ENCODE peak calls at places on chromosomes 7 and 10, in eight cellular contexts. One of them, this sample, is unnamed.

GRCh38 chr10:11742009-11742778 is at the start of gene ECHDC3:
- DNase-seq in foreskin fibroblast: no peak
- DNase-seq in spleen: peak; percentile 95
- DNase-seq in endothelial cell of umbilical vein: peak; percentile 47
- DNase-seq in thoracic aorta: no peak
- DNase-seq in prostate gland: peak; percentile 39
- DNase-seq in fibroblast of the aortic adventitia: peak; percentile 29
- DNase-seq in CD4-positive, alpha-beta T cell: peak; percentile 11
- DNase-seq in this sample: peak; percentile 69

GRCh38 chr10:78386495-78386894 is 352.8 kb downstream of the RPS24 start:
- DNase-seq in thoracic aorta: no peak
- DNase-seq in foreskin fibroblast: no peak
- DNase-seq in prostate gland: no peak
- DNase-seq in fibroblast of the aortic adventitia: no peak
- DNase-seq in endothelial cell of umbilical vein: no peak
- DNase-seq in spleen: peak; percentile 36
- DNase-seq in CD4-positive, alpha-beta T cell: no peak
- DNase-seq in this sample: no peak

GRCh38 chr7:131843862-131844261 is 287.4 kb upstream of the PODXL start:
- DNase-seq in CD4-positive, alpha-beta T cell: no peak
- DNase-seq in prostate gland: peak; percentile 76
- DNase-seq in spleen: no peak
- DNase-seq in fibroblast of the aortic adventitia: peak; percentile 13
- DNase-seq in foreskin fibroblast: peak; percentile 6
- DNase-seq in endothelial cell of umbilical vein: no peak
- DNase-seq in thoracic aorta: no peak
- DNase-seq in this sample: no peak

GRCh38 chr7:69962077-69962855 is 364.0 kb downstream of the AUTS2 start:
- DNase-seq in spleen: no peak
- DNase-seq in fibroblast of the aortic adventitia: no peak
- DNase-seq in CD4-positive, alpha-beta T cell: no peak
- DNase-seq in prostate gland: peak; percentile 7
- DNase-seq in endothelial cell of umbilical vein: no peak
- DNase-seq in foreskin fibroblast: no peak
- DNase-seq in thoracic aorta: no peak
- DNase-seq in this sample: no peak

GRCh38 chr7:146655928-146656797 is 539.6 kb downstream of the CNTNAP2 start:
- DNase-seq in foreskin fibroblast: no peak
- DNase-seq in fibroblast of the aortic adventitia: no peak
- DNase-seq in prostate gland: no peak
- DNase-seq in CD4-positive, alpha-beta T cell: no peak
- DNase-seq in spleen: no peak
- DNase-seq in endothelial cell of umbilical vein: no peak
- DNase-seq in thoracic aorta: no peak
- DNase-seq in this sample: no peak

GRCh38 chr7:91250706-91251105 is 13.5 kb upstream of the FZD1 start:
- DNase-seq in foreskin fibroblast: no peak
- DNase-seq in fibroblast of the aortic adventitia: no peak
- DNase-seq in thoracic aorta: no peak
- DNase-seq in spleen: no peak
- DNase-seq in prostate gland: no peak
- DNase-seq in endothelial cell of umbilical vein: no peak
- DNase-seq in CD4-positive, alpha-beta T cell: no peak
- DNase-seq in this sample: no peak

GRCh38 chr7:21675255-21675654 is 132.4 kb downstream of the DNAH11 start:
- DNase-seq in prostate gland: no peak
- DNase-seq in fibroblast of the aortic adventitia: no peak
- DNase-seq in foreskin fibroblast: no peak
- DNase-seq in endothelial cell of umbilical vein: no peak
- DNase-seq in CD4-positive, alpha-beta T cell: no peak
- DNase-seq in spleen: no peak
- DNase-seq in thoracic aorta: no peak
- DNase-seq in this sample: no peak

GRCh38 chr7:137950967-137951366 is 50.9 kb downstream of the CREB3L2 start:
- DNase-seq in CD4-positive, alpha-beta T cell: no peak
- DNase-seq in thoracic aorta: no peak
- DNase-seq in spleen: no peak
- DNase-seq in foreskin fibroblast: no peak
- DNase-seq in prostate gland: no peak
- DNase-seq in endothelial cell of umbilical vein: no peak
- DNase-seq in fibroblast of the aortic adventitia: no peak
- DNase-seq in this sample: no peak

GRCh38 chr7:102228935-102229334 is 57.7 kb upstream of the SH2B2 start:
- DNase-seq in foreskin fibroblast: no peak
- DNase-seq in fibroblast of the aortic adventitia: no peak
- DNase-seq in spleen: no peak
- DNase-seq in thoracic aorta: no peak
- DNase-seq in endothelial cell of umbilical vein: no peak
- DNase-seq in prostate gland: no peak
- DNase-seq in CD4-positive, alpha-beta T cell: no peak
- DNase-seq in this sample: no peak

GRCh38 chr10:115963848-115964247 is 309.2 kb downstream of the GFRA1 start:
- DNase-seq in endothelial cell of umbilical vein: no peak
- DNase-seq in fibroblast of the aortic adventitia: peak; percentile 7
- DNase-seq in CD4-positive, alpha-beta T cell: no peak
- DNase-seq in foreskin fibroblast: no peak
- DNase-seq in thoracic aorta: no peak
- DNase-seq in prostate gland: no peak
- DNase-seq in spleen: no peak
- DNase-seq in this sample: no peak

GRCh38 chr7:82945480-82945879 is 217.2 kb downstream of the PCLO start:
- DNase-seq in spleen: no peak
- DNase-seq in prostate gland: no peak
- DNase-seq in CD4-positive, alpha-beta T cell: no peak
- DNase-seq in fibroblast of the aortic adventitia: no peak
- DNase-seq in thoracic aorta: no peak
- DNase-seq in endothelial cell of umbilical vein: no peak
- DNase-seq in foreskin fibroblast: no peak
- DNase-seq in this sample: no peak

GRCh38 chr7:38929460-38930171 is 20.6 kb upstream of the VPS41 start:
- DNase-seq in fibroblast of the aortic adventitia: no peak
- DNase-seq in foreskin fibroblast: no peak
- DNase-seq in spleen: no peak
- DNase-seq in endothelial cell of umbilical vein: peak; percentile 41
- DNase-seq in prostate gland: no peak
- DNase-seq in CD4-positive, alpha-beta T cell: no peak
- DNase-seq in thoracic aorta: no peak
- DNase-seq in this sample: no peak

GRCh38 chr7:102426268-102427031 is 6.9 kb upstream of the ORAI2 start:
- DNase-seq in fibroblast of the aortic adventitia: no peak
- DNase-seq in prostate gland: no peak
- DNase-seq in thoracic aorta: no peak
- DNase-seq in spleen: peak; percentile 94
- DNase-seq in endothelial cell of umbilical vein: no peak
- DNase-seq in CD4-positive, alpha-beta T cell: peak; percentile 55
- DNase-seq in foreskin fibroblast: no peak
- DNase-seq in this sample: peak; percentile 62

GRCh38 chr10:97991875-97992274 is 38.5 kb downstream of the CRTAC1 start:
- DNase-seq in endothelial cell of umbilical vein: peak; percentile 11
- DNase-seq in prostate gland: no peak
- DNase-seq in foreskin fibroblast: peak; percentile 4
- DNase-seq in CD4-positive, alpha-beta T cell: no peak
- DNase-seq in thoracic aorta: no peak
- DNase-seq in spleen: no peak
- DNase-seq in fibroblast of the aortic adventitia: peak; percentile 15
- DNase-seq in this sample: no peak

GRCh38 chr10:19719320-19719719 is 96.9 kb upstream of the PLXDC2 start:
- DNase-seq in endothelial cell of umbilical vein: no peak
- DNase-seq in fibroblast of the aortic adventitia: peak; percentile 71
- DNase-seq in CD4-positive, alpha-beta T cell: no peak
- DNase-seq in foreskin fibroblast: peak; percentile 63
- DNase-seq in thoracic aorta: no peak
- DNase-seq in prostate gland: no peak
- DNase-seq in spleen: no peak
- DNase-seq in this sample: no peak

GRCh38 chr10:97508342-97508741 is 9.6 kb downstream of the UBTD1 start:
- DNase-seq in CD4-positive, alpha-beta T cell: no peak
- DNase-seq in spleen: peak; percentile 1
- DNase-seq in thoracic aorta: no peak
- DNase-seq in fibroblast of the aortic adventitia: peak; percentile 70
- DNase-seq in foreskin fibroblast: peak; percentile 54
- DNase-seq in endothelial cell of umbilical vein: peak; percentile 78
- DNase-seq in prostate gland: no peak
- DNase-seq in this sample: no peak

GRCh38 chr7:34133983-34134782 is 228.8 kb downstream of the BMPER start:
- DNase-seq in CD4-positive, alpha-beta T cell: no peak
- DNase-seq in spleen: no peak
- DNase-seq in prostate gland: peak; percentile 85
- DNase-seq in foreskin fibroblast: peak; percentile 72
- DNase-seq in fibroblast of the aortic adventitia: peak; percentile 89
- DNase-seq in endothelial cell of umbilical vein: peak; percentile 67
- DNase-seq in thoracic aorta: no peak
- DNase-seq in this sample: no peak

GRCh38 chr10:133465191-133465949 is 11.6 kb downstream of the SCART1 start:
- DNase-seq in CD4-positive, alpha-beta T cell: no peak
- DNase-seq in spleen: no peak
- DNase-seq in endothelial cell of umbilical vein: no peak
- DNase-seq in foreskin fibroblast: no peak
- DNase-seq in thoracic aorta: no peak
- DNase-seq in fibroblast of the aortic adventitia: no peak
- DNase-seq in prostate gland: no peak
- DNase-seq in this sample: no peak

GRCh38 chr10:74117738-74118137 is 32.9 kb downstream of the AP3M1 start:
- DNase-seq in spleen: no peak
- DNase-seq in endothelial cell of umbilical vein: no peak
- DNase-seq in prostate gland: no peak
- DNase-seq in thoracic aorta: no peak
- DNase-seq in fibroblast of the aortic adventitia: no peak
- DNase-seq in CD4-positive, alpha-beta T cell: no peak
- DNase-seq in foreskin fibroblast: no peak
- DNase-seq in this sample: no peak

GRCh38 chr10:48900296-48900695 is 39.3 kb downstream of the LRRC18 start:
- DNase-seq in spleen: no peak
- DNase-seq in CD4-positive, alpha-beta T cell: no peak
- DNase-seq in fibroblast of the aortic adventitia: no peak
- DNase-seq in foreskin fibroblast: no peak
- DNase-seq in endothelial cell of umbilical vein: no peak
- DNase-seq in prostate gland: no peak
- DNase-seq in thoracic aorta: no peak
- DNase-seq in this sample: no peak

GRCh38 chr10:6204341-6205191 is 1.8 kb downstream of the PFKFB3 start:
- DNase-seq in prostate gland: peak; percentile 69
- DNase-seq in endothelial cell of umbilical vein: peak; percentile 54
- DNase-seq in thoracic aorta: no peak
- DNase-seq in fibroblast of the aortic adventitia: peak; percentile 86
- DNase-seq in foreskin fibroblast: peak; percentile 82
- DNase-seq in CD4-positive, alpha-beta T cell: no peak
- DNase-seq in spleen: no peak
- DNase-seq in this sample: no peak

GRCh38 chr10:97849491-97850402 is at the start of gene GOLGA7B:
- DNase-seq in endothelial cell of umbilical vein: peak; percentile 15
- DNase-seq in foreskin fibroblast: no peak
- DNase-seq in spleen: peak; percentile 91
- DNase-seq in CD4-positive, alpha-beta T cell: peak; percentile 62
- DNase-seq in prostate gland: no peak
- DNase-seq in fibroblast of the aortic adventitia: no peak
- DNase-seq in thoracic aorta: no peak
- DNase-seq in this sample: peak; percentile 46

GRCh38 chr10:117460846-117461765 is 81.4 kb upstream of the EMX2 start:
- DNase-seq in thoracic aorta: no peak
- DNase-seq in endothelial cell of umbilical vein: no peak
- DNase-seq in foreskin fibroblast: peak; percentile 86
- DNase-seq in spleen: peak; percentile 18
- DNase-seq in prostate gland: no peak
- DNase-seq in fibroblast of the aortic adventitia: no peak
- DNase-seq in CD4-positive, alpha-beta T cell: no peak
- DNase-seq in this sample: no peak

GRCh38 chr7:144063710-144064109 is 5.9 kb upstream of the OR2A25 start:
- DNase-seq in fibroblast of the aortic adventitia: no peak
- DNase-seq in endothelial cell of umbilical vein: no peak
- DNase-seq in spleen: no peak
- DNase-seq in CD4-positive, alpha-beta T cell: no peak
- DNase-seq in prostate gland: no peak
- DNase-seq in thoracic aorta: no peak
- DNase-seq in foreskin fibroblast: no peak
- DNase-seq in this sample: no peak
- TF ChIP-seq CTCF in fibroblast of the aortic adventitia: peak; percentile 2
- TF ChIP-seq CTCF in endothelial cell of umbilical vein: peak; percentile 17
- TF ChIP-seq CTCF in spleen: no peak
- TF ChIP-seq CTCF in CD4-positive, alpha-beta T cell: no peak
- TF ChIP-seq CTCF in prostate gland: peak; percentile 27
- TF ChIP-seq CTCF in thoracic aorta: no peak
- TF ChIP-seq CTCF in foreskin fibroblast: peak; percentile 11
- TF ChIP-seq CTCF in this sample: no peak

GRCh38 chr7:99622596-99622995 is 5.8 kb downstream of the ZSCAN25 start:
- DNase-seq in spleen: no peak
- DNase-seq in foreskin fibroblast: no peak
- DNase-seq in CD4-positive, alpha-beta T cell: no peak
- DNase-seq in thoracic aorta: no peak
- DNase-seq in endothelial cell of umbilical vein: no peak
- DNase-seq in fibroblast of the aortic adventitia: no peak
- DNase-seq in prostate gland: no peak
- DNase-seq in this sample: no peak
- TF ChIP-seq CTCF in spleen: no peak
- TF ChIP-seq CTCF in foreskin fibroblast: no peak
- TF ChIP-seq CTCF in CD4-positive, alpha-beta T cell: no peak
- TF ChIP-seq CTCF in thoracic aorta: no peak
- TF ChIP-seq CTCF in endothelial cell of umbilical vein: no peak
- TF ChIP-seq CTCF in fibroblast of the aortic adventitia: no peak
- TF ChIP-seq CTCF in prostate gland: no peak
- TF ChIP-seq CTCF in this sample: no peak

GRCh38 chr10:70258216-70258615 is 25.0 kb upstream of the PPA1 start:
- DNase-seq in thoracic aorta: no peak
- DNase-seq in spleen: no peak
- DNase-seq in fibroblast of the aortic adventitia: no peak
- DNase-seq in prostate gland: no peak
- DNase-seq in foreskin fibroblast: no peak
- DNase-seq in endothelial cell of umbilical vein: no peak
- DNase-seq in CD4-positive, alpha-beta T cell: no peak
- DNase-seq in this sample: no peak

GRCh38 chr10:70265032-70265689 is 18.6 kb downstream of the NPFFR1 start:
- DNase-seq in fibroblast of the aortic adventitia: no peak
- DNase-seq in foreskin fibroblast: no peak
- DNase-seq in thoracic aorta: no peak
- DNase-seq in prostate gland: no peak
- DNase-seq in endothelial cell of umbilical vein: no peak
- DNase-seq in spleen: no peak
- DNase-seq in CD4-positive, alpha-beta T cell: no peak
- DNase-seq in this sample: no peak

GRCh38 chr10:70256463-70256862 is 23.2 kb upstream of the PPA1 start:
- DNase-seq in CD4-positive, alpha-beta T cell: no peak
- DNase-seq in fibroblast of the aortic adventitia: no peak
- DNase-seq in prostate gland: no peak
- DNase-seq in spleen: no peak
- DNase-seq in thoracic aorta: no peak
- DNase-seq in endothelial cell of umbilical vein: no peak
- DNase-seq in foreskin fibroblast: no peak
- DNase-seq in this sample: no peak

GRCh38 chr10:70255329-70256299 is 22.4 kb upstream of the PPA1 start:
- DNase-seq in endothelial cell of umbilical vein: peak; percentile 45
- DNase-seq in CD4-positive, alpha-beta T cell: no peak
- DNase-seq in spleen: no peak
- DNase-seq in thoracic aorta: no peak
- DNase-seq in foreskin fibroblast: no peak
- DNase-seq in prostate gland: peak; percentile 10
- DNase-seq in fibroblast of the aortic adventitia: peak; percentile 43
- DNase-seq in this sample: no peak

GRCh38 chr10:70260259-70260658 is 23.5 kb downstream of the NPFFR1 start:
- DNase-seq in endothelial cell of umbilical vein: no peak
- DNase-seq in fibroblast of the aortic adventitia: no peak
- DNase-seq in spleen: no peak
- DNase-seq in foreskin fibroblast: no peak
- DNase-seq in CD4-positive, alpha-beta T cell: no peak
- DNase-seq in thoracic aorta: no peak
- DNase-seq in prostate gland: no peak
- DNase-seq in this sample: no peak
- TF ChIP-seq CTCF in endothelial cell of umbilical vein: no peak
- TF ChIP-seq CTCF in fibroblast of the aortic adventitia: no peak
- TF ChIP-seq CTCF in spleen: no peak
- TF ChIP-seq CTCF in foreskin fibroblast: no peak
- TF ChIP-seq CTCF in CD4-positive, alpha-beta T cell: no peak
- TF ChIP-seq CTCF in thoracic aorta: no peak
- TF ChIP-seq CTCF in prostate gland: no peak
- TF ChIP-seq CTCF in this sample: no peak

GRCh38 chr7:100682991-100683658 is 9.6 kb downstream of the GNB2 start:
- DNase-seq in foreskin fibroblast: no peak
- DNase-seq in spleen: peak; percentile 78
- DNase-seq in thoracic aorta: no peak
- DNase-seq in CD4-positive, alpha-beta T cell: no peak
- DNase-seq in fibroblast of the aortic adventitia: no peak
- DNase-seq in endothelial cell of umbilical vein: no peak
- DNase-seq in prostate gland: no peak
- DNase-seq in this sample: no peak
- TF ChIP-seq CTCF in foreskin fibroblast: no peak
- TF ChIP-seq CTCF in spleen: no peak
- TF ChIP-seq CTCF in thoracic aorta: no peak
- TF ChIP-seq CTCF in CD4-positive, alpha-beta T cell: no peak
- TF ChIP-seq CTCF in fibroblast of the aortic adventitia: no peak
- TF ChIP-seq CTCF in endothelial cell of umbilical vein: no peak
- TF ChIP-seq CTCF in prostate gland: no peak
- TF ChIP-seq CTCF in this sample: no peak

This sample was measured in activated B cell treated with CpG ODN at 0.5 μM for 24 hours.